ENCODE peak calls at places on chromosomes 4 and X, in nine cellular contexts. One of them, this sample, is unnamed.
A peak's percentile ranks its signal among the peaks of the same experiment; 100 is the strongest.

GRCh38 chrX:109732319-109732779 is 708 bp downstream of the ACSL4 start:
- DNase-seq in activated naive CD4-positive, alpha-beta T cell: no peak
- DNase-seq in CD8-positive, alpha-beta memory T cell: peak; percentile 34
- DNase-seq in HS-5: peak; percentile 46
- DNase-seq in cardiac muscle cell: peak; percentile 15
- DNase-seq in aorta: no peak
- DNase-seq in gastrocnemius medialis: no peak
- DNase-seq in GM03348: peak; percentile 50
- DNase-seq in renal cortical epithelial cell: peak; percentile 25
- DNase-seq in this sample: no peak

GRCh38 chr4:109820563-109820962 is 5.0 kb downstream of the GAR1 start:
- DNase-seq in aorta: no peak
- DNase-seq in HS-5: no peak
- DNase-seq in cardiac muscle cell: no peak
- DNase-seq in CD8-positive, alpha-beta memory T cell: no peak
- DNase-seq in renal cortical epithelial cell: no peak
- DNase-seq in gastrocnemius medialis: no peak
- DNase-seq in GM03348: no peak
- DNase-seq in activated naive CD4-positive, alpha-beta T cell: no peak
- DNase-seq in this sample: no peak

GRCh38 chr4:83114576-83114975 is at the start of gene PLAC8:
- DNase-seq in gastrocnemius medialis: no peak
- DNase-seq in renal cortical epithelial cell: no peak
- DNase-seq in aorta: no peak
- DNase-seq in cardiac muscle cell: no peak
- DNase-seq in activated naive CD4-positive, alpha-beta T cell: no peak
- DNase-seq in CD8-positive, alpha-beta memory T cell: peak; percentile 86
- DNase-seq in HS-5: no peak
- DNase-seq in GM03348: no peak
- DNase-seq in this sample: no peak

GRCh38 chr4:108081251-108081650 is 87.5 kb downstream of the LEF1 start:
- DNase-seq in cardiac muscle cell: no peak
- DNase-seq in aorta: no peak
- DNase-seq in HS-5: no peak
- DNase-seq in GM03348: no peak
- DNase-seq in renal cortical epithelial cell: no peak
- DNase-seq in gastrocnemius medialis: no peak
- DNase-seq in activated naive CD4-positive, alpha-beta T cell: no peak
- DNase-seq in CD8-positive, alpha-beta memory T cell: peak; percentile 58
- DNase-seq in this sample: no peak

GRCh38 chr4:100986360-100986868 is 360.9 kb downstream of the PPP3CA start:
- DNase-seq in CD8-positive, alpha-beta memory T cell: no peak
- DNase-seq in HS-5: no peak
- DNase-seq in renal cortical epithelial cell: peak; percentile 87
- DNase-seq in activated naive CD4-positive, alpha-beta T cell: no peak
- DNase-seq in cardiac muscle cell: peak; percentile 51
- DNase-seq in aorta: no peak
- DNase-seq in GM03348: no peak
- DNase-seq in gastrocnemius medialis: no peak
- DNase-seq in this sample: no peak

GRCh38 chr4:1318488-1319213 is 28.4 kb upstream of the UVSSA start:
- DNase-seq in activated naive CD4-positive, alpha-beta T cell: no peak
- DNase-seq in renal cortical epithelial cell: no peak
- DNase-seq in aorta: peak; percentile 51
- DNase-seq in gastrocnemius medialis: no peak
- DNase-seq in CD8-positive, alpha-beta memory T cell: peak; percentile 20
- DNase-seq in GM03348: no peak
- DNase-seq in HS-5: no peak
- DNase-seq in cardiac muscle cell: no peak
- DNase-seq in this sample: peak; percentile 61

GRCh38 chr4:40621592-40622512 is 7.8 kb downstream of the RBM47 start:
- DNase-seq in CD8-positive, alpha-beta memory T cell: no peak
- DNase-seq in cardiac muscle cell: no peak
- DNase-seq in HS-5: peak; percentile 87
- DNase-seq in renal cortical epithelial cell: peak; percentile 100
- DNase-seq in activated naive CD4-positive, alpha-beta T cell: no peak
- DNase-seq in gastrocnemius medialis: peak; percentile 35
- DNase-seq in GM03348: peak; percentile 88
- DNase-seq in aorta: peak; percentile 85
- DNase-seq in this sample: peak; percentile 81

GRCh38 chrX:119105826-119106225 is 21.8 kb downstream of the KIAA1210 start:
- DNase-seq in CD8-positive, alpha-beta memory T cell: no peak
- DNase-seq in HS-5: no peak
- DNase-seq in aorta: no peak
- DNase-seq in GM03348: peak; percentile 18
- DNase-seq in cardiac muscle cell: no peak
- DNase-seq in activated naive CD4-positive, alpha-beta T cell: no peak
- DNase-seq in gastrocnemius medialis: no peak
- DNase-seq in renal cortical epithelial cell: no peak
- DNase-seq in this sample: no peak

GRCh38 chr4:151797131-151797530 is 36.3 kb upstream of the GATB start:
- DNase-seq in GM03348: no peak
- DNase-seq in aorta: no peak
- DNase-seq in CD8-positive, alpha-beta memory T cell: no peak
- DNase-seq in gastrocnemius medialis: no peak
- DNase-seq in cardiac muscle cell: no peak
- DNase-seq in renal cortical epithelial cell: peak; percentile 63
- DNase-seq in HS-5: no peak
- DNase-seq in activated naive CD4-positive, alpha-beta T cell: no peak
- DNase-seq in this sample: no peak

This sample was measured in kidney.